ENCODE peak calls at places on chromosomes 6 and 20, in four cellular contexts. V is H1, S is mesenchymal stem cell, N is neuronal stem cell. L is an unnamed sample.

GRCh38 chr20:13581451-13581850 is 57.3 kb downstream of the TASP1 start:
- DNase-seq in S (peak), V (no peak), N (no peak), L (no peak)

GRCh38 chr6:35781290-35781689 is 471 bp downstream of the CLPSL1 start:
- DNase-seq in V (no peak), N (no peak), S (no peak), L (no peak)

GRCh38 chr6:77178821-77179220 is 284.5 kb downstream of the HTR1B start:
- DNase-seq in N (no peak), V (no peak), S (peak), L (no peak)

GRCh38 chr20:4936851-4937412 is 64.4 kb downstream of the SLC23A2 start:
- DNase-seq in N (no peak), V (no peak), S (no peak), L (no peak)

GRCh38 chr6:83459663-83460062 is 28.8 kb upstream of the ME1 start:
- DNase-seq in S (peak), V (no peak), N (no peak), L (no peak)

GRCh38 chr6:34671801-34672656 is 24.5 kb downstream of the ILRUN start:
- DNase-seq in N (no peak), V (no peak), S (peak), L (no peak)

GRCh38 chr20:48115511-48115910 is 330.2 kb upstream of the SULF2 start:
- DNase-seq in N (no peak), S (no peak), V (no peak), L (no peak)

GRCh38 chr6:158464483-158464882 is 95.4 kb upstream of the TMEM181 start:
- DNase-seq in S (no peak), V (peak), N (no peak), L (no peak)

GRCh38 chr6:40779399-40779798 is 192.2 kb upstream of the LRFN2 start:
- DNase-seq in N (no peak), S (peak), V (no peak), L (no peak)

GRCh38 chr20:18588554-18589043 is 745 bp downstream of the DTD1 start:
- DNase-seq in V (no peak), N (no peak), S (no peak), L (no peak)

GRCh38 chr6:112227992-112228391 is 26.4 kb downstream of the LAMA4 start:
- DNase-seq in N (no peak), S (no peak), V (no peak), L (no peak)

GRCh38 chr6:128511518-128511917 is 8.9 kb downstream of the PTPRK start:
- DNase-seq in V (no peak), S (peak), N (no peak), L (no peak)

GRCh38 chr6:70221025-70221714 is 81.7 kb downstream of the COL9A1 start:
- DNase-seq in V (no peak), S (peak), N (peak), L (no peak)

GRCh38 chr6:24856246-24856599 is 57.5 kb upstream of the ARMH2 start:
- DNase-seq in V (no peak), S (no peak), N (no peak), L (no peak)
- H3K4me3 ChIP-seq in V (no peak), S (no peak), N (no peak), L (no peak)

DNA sequence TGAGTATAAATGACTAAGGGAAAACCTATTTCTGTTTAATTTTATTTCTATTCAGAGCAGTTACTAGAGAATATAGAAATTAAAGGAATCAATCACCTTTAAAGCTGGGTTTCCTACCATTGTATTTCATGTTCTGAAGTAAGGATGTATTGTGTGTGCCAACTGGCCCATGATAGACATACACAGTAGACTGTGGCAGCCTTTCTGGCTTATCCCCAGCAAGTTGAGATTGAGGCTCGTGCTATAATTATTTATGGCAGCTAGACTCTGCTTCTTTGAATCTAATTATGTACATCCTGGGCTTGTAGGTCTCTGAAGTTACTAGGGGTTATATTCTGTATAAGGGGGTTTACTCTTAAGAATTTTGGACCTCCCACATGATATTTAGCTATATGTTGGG is 44.4 kb downstream of the ZNF292 start:
- DNase-seq in V (no peak), S (no peak), N (no peak), L (no peak)
- H3K27ac ChIP-seq in V (no peak), S (no peak), N (no peak), L (no peak)

DNA sequence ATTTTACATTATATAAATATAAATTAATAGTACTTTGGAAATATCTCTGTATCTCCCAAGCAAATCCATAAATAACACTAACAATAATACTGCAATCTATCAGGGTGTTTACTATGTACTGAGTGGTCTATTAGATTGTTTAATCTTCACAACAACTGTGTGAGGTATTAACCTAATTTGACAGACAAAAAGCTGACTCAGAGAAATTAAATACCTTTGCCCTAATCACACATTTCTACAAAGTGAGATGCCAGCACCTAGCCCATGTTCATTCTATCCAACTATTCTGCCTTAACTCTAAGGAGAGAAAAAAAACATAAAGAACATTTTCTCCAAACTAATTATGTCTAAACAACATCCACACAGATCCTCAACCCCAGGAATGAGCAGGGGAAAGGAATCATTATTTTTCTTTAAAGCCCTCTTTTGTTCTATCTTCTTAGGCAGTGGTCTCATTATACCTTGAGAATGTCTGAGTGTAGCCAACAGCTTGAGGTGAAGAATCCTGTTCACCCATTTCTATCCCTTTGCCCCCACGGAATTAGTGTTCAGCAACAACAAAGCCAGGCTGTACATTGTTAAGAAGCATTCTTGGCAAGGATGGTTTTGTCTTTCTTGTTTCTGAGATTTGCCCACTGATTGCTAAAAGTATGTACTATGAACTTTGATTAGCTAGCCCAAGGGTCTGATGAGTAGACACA is 42.7 kb downstream of the PRL start:
- DNase-seq in S (no peak), N (peak), V (no peak), L (no peak)
- H2BK12ac ChIP-seq in S (no peak), N (no peak), V (no peak), L (no peak)

DNA sequence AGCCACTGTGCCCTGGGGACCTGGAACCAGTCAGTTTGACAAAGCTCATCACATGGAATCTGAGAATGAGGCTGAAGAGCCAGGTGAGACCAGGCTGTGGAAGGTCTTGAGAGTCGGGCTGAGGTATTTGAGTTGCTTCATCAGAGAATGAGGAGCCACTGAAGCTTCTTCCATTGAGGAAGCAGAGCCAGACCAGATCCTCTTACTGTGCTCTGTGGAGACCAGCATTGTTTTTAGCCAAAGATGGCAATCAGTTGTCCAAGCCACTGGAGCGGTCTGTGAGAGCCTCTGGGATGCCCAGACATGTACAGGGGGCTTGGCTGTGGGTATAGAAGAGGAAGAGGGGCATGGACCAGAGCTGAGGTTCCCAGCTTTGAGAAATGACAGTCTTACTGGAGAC is 6.1 kb upstream of the EPB41L1 start:
- DNase-seq in S (no peak), V (no peak), N (no peak), L (peak)
- H3K4me3 ChIP-seq in S (no peak), V (no peak), N (no peak), L (no peak)

GRCh38 chr6:2477723-2478122 is 232.3 kb upstream of the GMDS start:
- DNase-seq in V (no peak), N (no peak), S (no peak), L (peak)
- H3K27ac ChIP-seq in V (no peak), N (no peak), S (peak), L (no peak)

DNA sequence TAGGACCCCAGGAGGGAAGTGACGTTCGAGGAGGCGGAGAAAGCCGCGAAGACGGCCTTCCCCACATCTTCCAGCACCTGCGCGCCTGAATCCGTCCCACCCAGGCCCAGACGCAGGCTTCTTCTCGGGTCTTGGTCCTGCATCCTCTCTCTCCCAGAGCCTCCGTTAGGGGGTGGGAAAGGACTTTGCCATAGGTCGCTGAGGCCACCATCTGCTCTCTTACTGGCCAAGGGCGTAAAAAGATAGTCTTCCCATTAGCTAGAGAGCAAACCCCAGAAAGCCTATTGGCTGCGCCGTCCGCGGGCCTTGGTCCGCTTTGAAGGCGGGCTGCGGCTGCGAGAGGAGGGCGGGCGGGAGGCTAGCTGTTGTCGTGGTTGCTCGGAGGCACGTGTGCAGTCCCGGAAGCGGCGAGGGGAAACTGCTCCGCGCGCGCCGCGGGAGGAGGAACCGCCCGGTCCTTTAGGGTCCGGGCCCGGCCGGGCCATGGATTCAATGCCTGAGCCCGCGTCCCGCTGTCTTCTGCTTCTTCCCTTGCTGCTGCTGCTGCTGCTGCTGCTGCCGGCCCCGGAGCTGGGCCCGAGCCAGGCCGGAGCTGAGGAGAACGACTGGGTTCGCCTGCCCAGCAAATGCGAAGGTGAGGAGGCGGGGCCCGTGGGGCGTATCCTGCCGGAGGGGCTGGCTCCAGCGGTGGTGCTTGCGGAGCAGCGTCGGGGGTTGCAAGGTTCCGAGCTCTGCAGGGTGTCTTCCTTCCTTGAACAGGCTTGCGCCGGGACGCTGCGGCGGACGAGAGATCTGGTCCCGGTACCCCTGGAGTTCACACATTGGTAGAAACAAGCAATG is at the start of gene CNPY3:
- DNase-seq in V (peak), N (peak), S (peak), L (peak)
- H2BK12ac ChIP-seq in V (peak), N (peak), S (no peak), L (peak)

GRCh38 chr6:33578164-33578563 is 1.9 kb downstream of the BAK1 start:
- DNase-seq in S (no peak), V (no peak), N (no peak), L (no peak)

GRCh38 chr6:33578588-33579011 is 1.5 kb downstream of the BAK1 start:
- DNase-seq in S (no peak), N (no peak), V (no peak), L (no peak)

GRCh38 chr6:33576668-33577067 is 3.4 kb downstream of the BAK1 start:
- DNase-seq in V (no peak), S (no peak), N (no peak), L (no peak)

GRCh38 chr6:33577718-33578117 is 2.4 kb downstream of the BAK1 start:
- DNase-seq in S (no peak), N (no peak), V (no peak), L (no peak)

DNA sequence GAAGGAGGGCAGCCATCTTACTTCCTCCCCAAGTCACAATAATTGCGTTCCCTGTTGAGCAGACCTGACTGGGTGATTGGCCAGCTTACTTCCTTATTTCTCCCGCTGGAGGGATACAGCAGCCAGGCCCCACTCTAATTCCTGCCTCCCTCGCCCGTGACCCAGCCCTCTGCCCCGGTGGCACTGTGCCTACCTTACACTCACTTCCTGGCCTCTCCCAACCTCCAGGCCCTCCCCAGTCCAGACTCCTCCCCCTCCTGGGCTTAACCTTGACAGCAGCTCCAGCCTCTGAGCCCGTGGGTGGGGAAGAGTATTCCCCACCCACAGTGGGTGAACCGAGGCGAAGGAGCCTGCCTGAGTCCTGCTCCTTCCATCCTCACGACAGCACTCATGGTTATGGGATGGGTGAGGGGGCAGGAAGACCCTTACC is 3.0 kb downstream of the BAK1 start:
- DNase-seq in S (no peak), V (no peak), N (no peak), L (no peak)
- H3K4me3 ChIP-seq in S (no peak), V (no peak), N (no peak), L (no peak)